ENCODE peak calls at places on chromosome 17, in four cellular contexts. One of them, this sample, is unnamed. For H3K4me1, the result is how much of the 10 kb centered on the place peaks cover.

GRCh38 chr17:42531455-42532354 is 4.3 kb upstream of the NAGLU start:
- DNase-seq in GM23338: peak
- DNase-seq in left ventricle myocardium inferior: peak
- DNase-seq in cardiac muscle cell: peak
- DNase-seq in this sample: peak

GRCh38 chr17:7477392-7478275 is 1.8 kb downstream of the ZBTB4 start:
- DNase-seq in GM23338: peak
- DNase-seq in left ventricle myocardium inferior: no peak
- DNase-seq in cardiac muscle cell: peak
- DNase-seq in this sample: peak

GRCh38 chr17:41585301-41585700 is 1.4 kb downstream of the KRT14 start:
- DNase-seq in GM23338: no peak
- DNase-seq in cardiac muscle cell: peak
- DNase-seq in left ventricle myocardium inferior: no peak
- DNase-seq in this sample: no peak

GRCh38 chr17:65824901-65825300 is 263.5 kb upstream of the AXIN2 start:
- DNase-seq in cardiac muscle cell: no peak
- DNase-seq in GM23338: no peak
- DNase-seq in left ventricle myocardium inferior: no peak
- DNase-seq in this sample: no peak

GRCh38 chr17:83041305-83041704 is 38.1 kb upstream of the METRNL start:
- DNase-seq in cardiac muscle cell: no peak
- DNase-seq in left ventricle myocardium inferior: no peak
- DNase-seq in GM23338: no peak
- DNase-seq in this sample: no peak

GRCh38 chr17:64356304-64356686 is 34.4 kb downstream of the PECAM1 start:
- DNase-seq in left ventricle myocardium inferior: no peak
- DNase-seq in cardiac muscle cell: no peak
- DNase-seq in GM23338: no peak
- DNase-seq in this sample: no peak

GRCh38 chr17:66493283-66494019 is 191.0 kb downstream of the PRKCA start:
- DNase-seq in cardiac muscle cell: no peak
- DNase-seq in GM23338: no peak
- DNase-seq in left ventricle myocardium inferior: no peak
- DNase-seq in this sample: no peak

GRCh38 chr17:81842725-81843504 is 8.1 kb upstream of the PPP1R27 start:
- DNase-seq in cardiac muscle cell: no peak
- DNase-seq in GM23338: no peak
- DNase-seq in left ventricle myocardium inferior: no peak
- DNase-seq in this sample: no peak

GRCh38 chr17:41863074-41863843 is 2.0 kb downstream of the KLHL11 start:
- DNase-seq in GM23338: peak
- DNase-seq in cardiac muscle cell: no peak
- DNase-seq in left ventricle myocardium inferior: no peak
- DNase-seq in this sample: no peak

GRCh38 chr17:57442914-57443571 is 186.7 kb downstream of the MSI2 start:
- DNase-seq in left ventricle myocardium inferior: peak
- DNase-seq in GM23338: no peak
- DNase-seq in cardiac muscle cell: peak
- DNase-seq in this sample: peak

GRCh38 chr17:35684046-35684802 is 47.2 kb upstream of the RASL10B start:
- DNase-seq in left ventricle myocardium inferior: no peak
- DNase-seq in GM23338: peak
- DNase-seq in cardiac muscle cell: no peak
- DNase-seq in this sample: no peak

GRCh38 chr17:42761638-42762037 is 611 bp downstream of the RAMP2 start:
- DNase-seq in cardiac muscle cell: no peak
- DNase-seq in left ventricle myocardium inferior: no peak
- DNase-seq in GM23338: no peak
- DNase-seq in this sample: no peak

GRCh38 chr17:81510798-81511549 is 1.6 kb downstream of the ACTG1 start:
- DNase-seq in cardiac muscle cell: peak
- DNase-seq in GM23338: no peak
- DNase-seq in left ventricle myocardium inferior: no peak
- DNase-seq in this sample: peak

GRCh38 chr17:72463287-72464102 is 342.7 kb downstream of the SOX9 start:
- DNase-seq in cardiac muscle cell: no peak
- DNase-seq in GM23338: no peak
- DNase-seq in left ventricle myocardium inferior: no peak
- DNase-seq in this sample: no peak

GRCh38 chr17:21282850-21283249 is 1.7 kb upstream of the MAP2K3 start:
- DNase-seq in GM23338: no peak
- DNase-seq in cardiac muscle cell: no peak
- DNase-seq in left ventricle myocardium inferior: no peak
- DNase-seq in this sample: no peak

GRCh38 chr17:83131268-83132011 is 52.0 kb downstream of the METRNL start:
- DNase-seq in cardiac muscle cell: no peak
- DNase-seq in left ventricle myocardium inferior: no peak
- DNase-seq in GM23338: no peak
- DNase-seq in this sample: no peak

GRCh38 chr17:79619196-79619595 is 8.3 kb upstream of the RBFOX3 start:
- DNase-seq in left ventricle myocardium inferior: peak
- DNase-seq in cardiac muscle cell: no peak
- DNase-seq in GM23338: no peak
- DNase-seq in this sample: peak

DNA sequence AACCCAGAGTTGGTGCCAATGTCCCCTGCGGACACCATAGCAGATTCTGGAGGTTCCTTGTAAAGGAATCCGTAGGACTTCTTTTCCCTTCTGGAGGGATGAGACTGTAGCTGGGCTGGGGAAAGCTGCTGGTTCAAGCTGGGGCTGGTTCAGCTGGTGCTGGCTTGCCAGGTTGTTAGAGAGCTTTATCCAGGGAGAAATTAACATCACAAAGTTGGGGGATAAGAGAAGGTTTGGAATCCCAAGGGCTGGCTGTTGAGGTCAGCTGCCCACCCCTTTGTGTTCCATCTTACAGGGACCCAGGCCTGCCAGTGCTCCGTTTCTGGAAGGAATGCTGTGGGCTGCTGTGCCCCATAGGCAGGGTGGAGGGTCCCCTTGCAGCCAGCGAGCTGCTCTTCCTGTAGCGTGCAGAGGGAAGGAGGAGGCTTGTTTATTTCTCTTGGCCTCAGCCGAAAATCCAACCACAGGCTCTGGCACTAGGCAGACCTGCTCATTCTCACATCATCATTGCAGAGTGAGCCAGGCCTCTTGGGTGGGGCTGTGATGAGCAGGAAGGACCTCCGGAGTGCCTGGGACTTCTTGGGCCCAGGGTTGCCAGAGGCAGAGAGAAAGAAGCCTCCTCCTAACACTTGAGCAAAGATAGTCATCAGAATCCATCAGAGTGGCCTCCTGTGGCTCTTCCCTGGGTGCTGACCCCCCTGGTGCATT is 251.1 kb downstream of the SEC14L1 start:
- DNase-seq in cardiac muscle cell: no peak
- DNase-seq in GM23338: peak
- DNase-seq in left ventricle myocardium inferior: peak
- DNase-seq in this sample: peak
- H3K4me1 ChIP-seq in cardiac muscle cell: half or more
- H3K4me1 ChIP-seq in GM23338: half or more
- H3K4me1 ChIP-seq in left ventricle myocardium inferior: half or more
- H3K4me1 ChIP-seq in this sample: under half

GRCh38 chr17:77453613-77454559 is 313.1 kb downstream of the SEC14L1 start:
- DNase-seq in left ventricle myocardium inferior: no peak
- DNase-seq in GM23338: no peak
- DNase-seq in cardiac muscle cell: peak
- DNase-seq in this sample: no peak

GRCh38 chr17:77454560-77455095 is 313.9 kb downstream of the SEC14L1 start:
- DNase-seq in GM23338: no peak
- DNase-seq in left ventricle myocardium inferior: no peak
- DNase-seq in cardiac muscle cell: no peak
- DNase-seq in this sample: no peak

GRCh38 chr17:77456271-77456950 is 315.6 kb downstream of the SEC14L1 start:
- DNase-seq in cardiac muscle cell: no peak
- DNase-seq in left ventricle myocardium inferior: no peak
- DNase-seq in GM23338: no peak
- DNase-seq in this sample: no peak

GRCh38 chr17:77455878-77456234 is 315.1 kb downstream of the SEC14L1 start:
- DNase-seq in left ventricle myocardium inferior: no peak
- DNase-seq in cardiac muscle cell: no peak
- DNase-seq in GM23338: no peak
- DNase-seq in this sample: no peak

DNA sequence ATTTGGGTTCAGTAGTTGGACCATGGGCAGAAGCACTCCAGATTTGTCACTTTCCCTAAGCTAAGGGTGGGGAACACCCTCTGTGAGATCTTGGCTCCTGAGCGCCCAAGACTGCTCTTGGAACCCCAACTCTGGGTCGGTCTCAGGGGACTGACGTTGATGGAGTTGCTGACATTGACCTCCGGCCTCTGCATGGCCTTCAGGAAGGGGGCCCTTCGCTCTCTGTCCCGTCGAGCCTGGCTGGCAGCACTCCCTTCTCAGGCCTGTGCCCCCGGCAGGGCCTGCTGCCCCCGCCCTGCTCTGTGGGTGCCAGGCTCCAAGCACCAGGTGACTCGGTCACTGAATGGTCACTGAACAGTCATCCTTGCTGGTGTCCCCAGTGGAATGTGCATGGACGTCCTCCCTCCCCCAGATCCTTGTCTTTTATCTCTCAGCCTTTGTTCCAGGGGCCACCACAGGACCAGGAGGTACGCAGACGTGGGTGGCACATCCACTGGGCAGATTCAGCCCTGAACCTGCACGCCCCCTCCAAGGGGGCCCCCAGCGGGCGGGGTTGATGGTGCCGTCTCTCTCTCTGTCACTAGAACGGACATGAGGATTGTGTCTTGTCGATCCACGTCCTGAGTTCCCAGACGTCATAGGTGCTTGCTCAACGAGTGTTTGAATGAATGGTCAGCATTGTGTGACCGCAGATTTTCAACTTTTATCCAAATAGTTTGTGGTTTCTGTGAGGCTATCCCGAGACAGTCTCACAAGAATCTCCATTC is 314.5 kb downstream of the SEC14L1 start:
- DNase-seq in left ventricle myocardium inferior: no peak
- DNase-seq in GM23338: no peak
- DNase-seq in cardiac muscle cell: no peak
- DNase-seq in this sample: no peak
- H3K4me1 ChIP-seq in left ventricle myocardium inferior: half or more
- H3K4me1 ChIP-seq in GM23338: under half
- H3K4me1 ChIP-seq in cardiac muscle cell: half or more
- H3K4me1 ChIP-seq in this sample: under half

GRCh38 chr17:47651704-47652103 is 2.0 kb downstream of the KPNB1 start:
- DNase-seq in left ventricle myocardium inferior: no peak
- DNase-seq in cardiac muscle cell: no peak
- DNase-seq in GM23338: no peak
- DNase-seq in this sample: no peak
- H3K4me1 ChIP-seq in left ventricle myocardium inferior: half or more
- H3K4me1 ChIP-seq in cardiac muscle cell: under half
- H3K4me1 ChIP-seq in GM23338: under half
- H3K4me1 ChIP-seq in this sample: under half

GRCh38 chr17:27463235-27463677 is 7.0 kb downstream of the KSR1 start:
- DNase-seq in cardiac muscle cell: no peak
- DNase-seq in left ventricle myocardium inferior: no peak
- DNase-seq in GM23338: no peak
- DNase-seq in this sample: no peak

GRCh38 chr17:27469256-27469655 is 13.0 kb downstream of the KSR1 start:
- DNase-seq in left ventricle myocardium inferior: no peak
- DNase-seq in GM23338: no peak
- DNase-seq in cardiac muscle cell: no peak
- DNase-seq in this sample: no peak

GRCh38 chr17:27466748-27467375 is 10.6 kb downstream of the KSR1 start:
- DNase-seq in cardiac muscle cell: no peak
- DNase-seq in GM23338: no peak
- DNase-seq in left ventricle myocardium inferior: no peak
- DNase-seq in this sample: no peak

GRCh38 chr17:27464431-27464830 is 8.2 kb downstream of the KSR1 start:
- DNase-seq in GM23338: no peak
- DNase-seq in left ventricle myocardium inferior: no peak
- DNase-seq in cardiac muscle cell: no peak
- DNase-seq in this sample: no peak

GRCh38 chr17:27466376-27466747 is 10.1 kb downstream of the KSR1 start:
- DNase-seq in cardiac muscle cell: no peak
- DNase-seq in left ventricle myocardium inferior: no peak
- DNase-seq in GM23338: peak
- DNase-seq in this sample: no peak
- H3K4me1 ChIP-seq in cardiac muscle cell: under half
- H3K4me1 ChIP-seq in left ventricle myocardium inferior: under half
- H3K4me1 ChIP-seq in GM23338: half or more
- H3K4me1 ChIP-seq in this sample: under half

GRCh38 chr17:2040942-2041560 is 771 bp upstream of the OVCA2 start:
- DNase-seq in GM23338: no peak
- DNase-seq in cardiac muscle cell: no peak
- DNase-seq in left ventricle myocardium inferior: no peak
- DNase-seq in this sample: no peak
- H3K4me1 ChIP-seq in GM23338: under half
- H3K4me1 ChIP-seq in cardiac muscle cell: under half
- H3K4me1 ChIP-seq in left ventricle myocardium inferior: under half
- H3K4me1 ChIP-seq in this sample: under half

DNA sequence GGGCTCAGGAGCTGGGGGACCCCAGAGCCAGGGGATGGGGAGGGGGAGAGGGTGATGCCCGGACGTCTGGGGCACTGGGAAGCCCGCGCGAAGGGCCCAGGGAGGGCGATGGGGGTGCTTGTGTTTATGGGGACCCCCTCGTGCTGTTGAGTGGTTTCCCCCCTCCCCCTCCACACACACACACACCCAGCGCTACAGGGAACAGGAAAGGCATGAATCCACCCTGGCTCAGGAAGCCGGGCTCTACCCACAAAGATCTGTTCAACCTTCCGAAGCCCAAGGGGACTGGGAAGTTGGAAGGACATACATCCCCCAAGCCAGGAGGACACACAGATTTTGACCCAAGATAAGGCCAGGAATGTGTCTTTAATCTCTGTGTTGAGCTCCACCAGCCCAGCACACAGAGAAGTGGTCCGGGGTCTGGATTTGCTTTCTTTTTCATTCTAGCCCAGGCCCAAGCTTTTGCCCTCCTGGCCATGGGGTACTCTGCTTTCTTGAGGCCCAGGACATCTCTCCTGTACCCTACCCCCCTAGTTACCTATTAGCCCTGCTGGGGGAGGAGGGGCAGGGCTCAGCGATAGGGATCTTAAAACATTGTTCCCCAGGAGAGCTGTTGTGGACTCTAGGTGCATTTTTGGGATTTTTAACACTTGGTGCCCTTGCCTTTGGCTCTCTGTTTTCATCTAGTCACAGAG is 1.2 kb downstream of the UBALD2 start:
- DNase-seq in GM23338: no peak
- DNase-seq in left ventricle myocardium inferior: no peak
- DNase-seq in cardiac muscle cell: no peak
- DNase-seq in this sample: no peak
- H3K4me1 ChIP-seq in GM23338: under half
- H3K4me1 ChIP-seq in left ventricle myocardium inferior: half or more
- H3K4me1 ChIP-seq in cardiac muscle cell: under half
- H3K4me1 ChIP-seq in this sample: under half

This sample was measured in aorta.